ENCODE peak calls at places on chromosomes 5 and 9, in eight cellular contexts. W is activated T-helper 1 cell treated with Interleukin-2 at 50 U/mL for 16 hours, Z is nephron progenitor cell, T is left colon, L is T-cell, F is HS-27A, B is T-helper 2 cell, Y is skeletal muscle cell. P is an unnamed sample.

GRCh38 chr9:32875748-32876147 is 92.4 kb downstream of the TMEM215 start:
- DNase-seq in W (no peak), Z (no peak), T (no peak), L (no peak), F (no peak), B (no peak), Y (no peak), P (no peak)

GRCh38 chr5:100757618-100758017 is 145.5 kb downstream of the ST8SIA4 start:
- DNase-seq in W (no peak), Z (no peak), T (no peak), L (no peak), F (no peak), B (no peak), Y (no peak), P (no peak)

GRCh38 chr9:129173296-129174101 is 4.6 kb downstream of the IER5L start:
- DNase-seq in W (no peak), Z (no peak), T (no peak), L (no peak), F (no peak), B (no peak), Y (no peak), P (no peak)

GRCh38 chr9:136010615-136011341 is 49.6 kb upstream of the UBAC1 start:
- DNase-seq in W (no peak), Z (peak), T (no peak), L (no peak), F (no peak), B (no peak), Y (no peak), P (no peak)

GRCh38 chr5:37792976-37793328 is 46.9 kb downstream of the GDNF start:
- DNase-seq in W (no peak), Z (no peak), T (no peak), L (no peak), F (peak), B (no peak), Y (peak), P (no peak)

GRCh38 chr9:93124793-93125192 is 9.3 kb downstream of the NINJ1 start:
- DNase-seq in W (no peak), Z (no peak), T (no peak), L (no peak), F (no peak), B (no peak), Y (no peak), P (no peak)

GRCh38 chr5:106171132-106171531 is 1499.6 kb downstream of the EFNA5 start:
- DNase-seq in W (no peak), Z (no peak), T (no peak), L (no peak), F (no peak), B (no peak), Y (no peak), P (no peak)

GRCh38 chr5:126754609-126755008 is 22.3 kb upstream of the LMNB1 start:
- DNase-seq in W (no peak), Z (no peak), T (no peak), L (no peak), F (no peak), B (no peak), Y (no peak), P (no peak)

GRCh38 chr5:168529361-168530234 is 493 bp downstream of the FBLL1 start:
- DNase-seq in W (no peak), Z (peak), T (no peak), L (no peak), F (no peak), B (no peak), Y (no peak), P (no peak)

GRCh38 chr5:179224741-179225140 is 120.5 kb downstream of the ADAMTS2 start:
- DNase-seq in W (no peak), Z (no peak), T (no peak), L (no peak), F (no peak), B (no peak), Y (no peak), P (no peak)

GRCh38 chr5:87899109-87900100 is 369.2 kb downstream of the TMEM161B start:
- DNase-seq in W (no peak), Z (peak), T (no peak), L (no peak), F (no peak), B (no peak), Y (no peak), P (no peak)

GRCh38 chr5:138354926-138355378 is 2.5 kb downstream of the KDM3B start:
- DNase-seq in W (no peak), Z (peak), T (no peak), L (peak), F (no peak), B (peak), Y (peak), P (no peak)

GRCh38 chr5:33890633-33891032 is 1.2 kb downstream of the ADAMTS12 start:
- DNase-seq in W (no peak), Z (peak), T (no peak), L (no peak), F (peak), B (no peak), Y (no peak), P (no peak)

GRCh38 chr9:127754761-127755557 is 19.9 kb upstream of the TOR2A start:
- DNase-seq in W (no peak), Z (peak), T (no peak), L (no peak), F (no peak), B (no peak), Y (no peak), P (no peak)

GRCh38 chr5:39140558-39141168 is 66.5 kb upstream of the RICTOR start:
- DNase-seq in W (no peak), Z (no peak), T (no peak), L (no peak), F (no peak), B (no peak), Y (no peak), P (no peak)

GRCh38 chr9:127200106-127200862 is 64.3 kb upstream of the GARNL3 start:
- DNase-seq in W (no peak), Z (no peak), T (no peak), L (no peak), F (no peak), B (no peak), Y (no peak), P (no peak)

GRCh38 chr5:122982376-122982775 is 54.1 kb downstream of the PPIC start:
- DNase-seq in W (no peak), Z (no peak), T (no peak), L (no peak), F (no peak), B (no peak), Y (no peak), P (no peak)

GRCh38 chr5:96297867-96298266 is 135.2 kb downstream of the PCSK1 start:
- DNase-seq in W (no peak), Z (no peak), T (no peak), L (no peak), F (no peak), B (peak), Y (peak), P (no peak)

GRCh38 chr5:154648229-154648628 is 106.9 kb upstream of the LARP1 start:
- DNase-seq in W (no peak), Z (no peak), T (no peak), L (no peak), F (no peak), B (no peak), Y (no peak), P (no peak)

GRCh38 chr5:39648539-39649200 is 223.9 kb upstream of the DAB2 start:
- DNase-seq in W (no peak), Z (no peak), T (peak), L (no peak), F (peak), B (peak), Y (no peak), P (no peak)

GRCh38 chr5:106140101-106140500 is 1530.6 kb downstream of the EFNA5 start:
- DNase-seq in W (no peak), Z (no peak), T (no peak), L (no peak), F (no peak), B (no peak), Y (no peak), P (no peak)

GRCh38 chr5:135846311-135846710 is 11.8 kb downstream of the SLC25A48 start:
- DNase-seq in W (no peak), Z (no peak), T (no peak), L (no peak), F (no peak), B (no peak), Y (no peak), P (no peak)

GRCh38 chr5:134088291-134088690 is 26.2 kb upstream of the TCF7 start:
- DNase-seq in W (no peak), Z (no peak), T (no peak), L (no peak), F (no peak), B (no peak), Y (no peak), P (no peak)

GRCh38 chr9:134396825-134397224 is 70.6 kb downstream of the RXRA start:
- DNase-seq in W (peak), Z (no peak), T (no peak), L (peak), F (no peak), B (peak), Y (no peak), P (peak)